ENCODE peak calls at places on chromosomes 4 and X, in nine cellular contexts. One of them, this sample, is unnamed.

GRCh38 chr4:138560448-138560847 is 318.3 kb upstream of the SLC7A11 start:
- DNase-seq in foreskin keratinocyte: no peak
- DNase-seq in lower leg skin: no peak
- DNase-seq in nephron progenitor cell: no peak
- DNase-seq in NCI-H1436: no peak
- DNase-seq in NT2/D1: no peak
- DNase-seq in substantia nigra: no peak
- DNase-seq in foreskin melanocyte: no peak
- DNase-seq in NCI-H69: no peak
- DNase-seq in this sample: no peak

GRCh38 chrX:153645151-153645550 is 1.9 kb upstream of the DUSP9 start:
- DNase-seq in NCI-H1436: no peak
- DNase-seq in substantia nigra: no peak
- DNase-seq in nephron progenitor cell: no peak
- DNase-seq in foreskin melanocyte: no peak
- DNase-seq in NCI-H69: no peak
- DNase-seq in foreskin keratinocyte: no peak
- DNase-seq in NT2/D1: no peak
- DNase-seq in lower leg skin: peak; percentile 70
- DNase-seq in this sample: no peak

GRCh38 chr4:122131562-122132157 is 20.5 kb upstream of the BLTP1 start:
- DNase-seq in NT2/D1: no peak
- DNase-seq in nephron progenitor cell: no peak
- DNase-seq in foreskin keratinocyte: no peak
- DNase-seq in lower leg skin: no peak
- DNase-seq in NCI-H69: no peak
- DNase-seq in substantia nigra: no peak
- DNase-seq in foreskin melanocyte: peak; percentile 10
- DNase-seq in NCI-H1436: no peak
- DNase-seq in this sample: no peak

GRCh38 chrX:110208092-110208491 is 109.8 kb downstream of the AMMECR1 start:
- DNase-seq in NCI-H1436: no peak
- DNase-seq in lower leg skin: no peak
- DNase-seq in NCI-H69: no peak
- DNase-seq in foreskin melanocyte: no peak
- DNase-seq in NT2/D1: no peak
- DNase-seq in nephron progenitor cell: no peak
- DNase-seq in foreskin keratinocyte: peak; percentile 37
- DNase-seq in substantia nigra: no peak
- DNase-seq in this sample: no peak

GRCh38 chr4:145907363-145907762 is 31.3 kb downstream of the ZNF827 start:
- DNase-seq in foreskin keratinocyte: no peak
- DNase-seq in substantia nigra: no peak
- DNase-seq in nephron progenitor cell: no peak
- DNase-seq in NCI-H69: no peak
- DNase-seq in foreskin melanocyte: no peak
- DNase-seq in NCI-H1436: no peak
- DNase-seq in lower leg skin: no peak
- DNase-seq in NT2/D1: no peak
- DNase-seq in this sample: no peak

GRCh38 chr4:3315566-3315965 is 22.7 kb downstream of the RGS12 start:
- DNase-seq in NT2/D1: no peak
- DNase-seq in NCI-H1436: no peak
- DNase-seq in foreskin melanocyte: no peak
- DNase-seq in lower leg skin: no peak
- DNase-seq in nephron progenitor cell: no peak
- DNase-seq in substantia nigra: no peak
- DNase-seq in foreskin keratinocyte: no peak
- DNase-seq in NCI-H69: no peak
- DNase-seq in this sample: no peak

GRCh38 chrX:23392195-23392594 is 57.5 kb downstream of the PTCHD1 start:
- DNase-seq in foreskin melanocyte: no peak
- DNase-seq in lower leg skin: no peak
- DNase-seq in NT2/D1: no peak
- DNase-seq in substantia nigra: no peak
- DNase-seq in nephron progenitor cell: no peak
- DNase-seq in NCI-H69: no peak
- DNase-seq in NCI-H1436: no peak
- DNase-seq in foreskin keratinocyte: no peak
- DNase-seq in this sample: no peak

GRCh38 chr4:123580981-123581664 is 184.5 kb downstream of the SPRY1 start:
- DNase-seq in substantia nigra: no peak
- DNase-seq in lower leg skin: no peak
- DNase-seq in nephron progenitor cell: no peak
- DNase-seq in NT2/D1: no peak
- DNase-seq in NCI-H1436: no peak
- DNase-seq in NCI-H69: peak; percentile 6
- DNase-seq in foreskin keratinocyte: no peak
- DNase-seq in foreskin melanocyte: no peak
- DNase-seq in this sample: no peak

GRCh38 chrX:1394731-1395501 is 3.0 kb upstream of the SLC25A6 start:
- DNase-seq in substantia nigra: no peak
- DNase-seq in foreskin keratinocyte: no peak
- DNase-seq in nephron progenitor cell: no peak
- DNase-seq in lower leg skin: peak; percentile 86
- DNase-seq in NT2/D1: no peak
- DNase-seq in NCI-H69: no peak
- DNase-seq in NCI-H1436: no peak
- DNase-seq in foreskin melanocyte: no peak
- DNase-seq in this sample: no peak

GRCh38 chrX:53421125-53421524 is 1.3 kb downstream of the SMC1A start:
- DNase-seq in NCI-H1436: no peak
- DNase-seq in substantia nigra: no peak
- DNase-seq in lower leg skin: no peak
- DNase-seq in foreskin melanocyte: no peak
- DNase-seq in nephron progenitor cell: no peak
- DNase-seq in foreskin keratinocyte: no peak
- DNase-seq in NT2/D1: no peak
- DNase-seq in NCI-H69: no peak
- DNase-seq in this sample: no peak

GRCh38 chr4:80529021-80529420 is 193.5 kb downstream of the CFAP299 start:
- DNase-seq in NCI-H69: no peak
- DNase-seq in substantia nigra: no peak
- DNase-seq in lower leg skin: no peak
- DNase-seq in nephron progenitor cell: no peak
- DNase-seq in foreskin melanocyte: no peak
- DNase-seq in NCI-H1436: no peak
- DNase-seq in NT2/D1: no peak
- DNase-seq in foreskin keratinocyte: no peak
- DNase-seq in this sample: no peak

GRCh38 chr4:16779028-16779675 is 119.3 kb downstream of the LDB2 start:
- DNase-seq in lower leg skin: no peak
- DNase-seq in foreskin keratinocyte: no peak
- DNase-seq in NCI-H69: no peak
- DNase-seq in substantia nigra: no peak
- DNase-seq in nephron progenitor cell: no peak
- DNase-seq in foreskin melanocyte: no peak
- DNase-seq in NT2/D1: no peak
- DNase-seq in NCI-H1436: no peak
- DNase-seq in this sample: no peak

GRCh38 chrX:7351946-7352345 is 204.0 kb upstream of the PUDP start:
- DNase-seq in NCI-H1436: no peak
- DNase-seq in lower leg skin: no peak
- DNase-seq in NT2/D1: no peak
- DNase-seq in substantia nigra: no peak
- DNase-seq in foreskin keratinocyte: no peak
- DNase-seq in NCI-H69: no peak
- DNase-seq in nephron progenitor cell: no peak
- DNase-seq in foreskin melanocyte: no peak
- DNase-seq in this sample: no peak

GRCh38 chr4:7359302-7360063 is 75.2 kb downstream of the PSAPL1 start:
- DNase-seq in lower leg skin: no peak
- DNase-seq in nephron progenitor cell: no peak
- DNase-seq in foreskin melanocyte: no peak
- DNase-seq in foreskin keratinocyte: no peak
- DNase-seq in substantia nigra: no peak
- DNase-seq in NT2/D1: no peak
- DNase-seq in NCI-H1436: no peak
- DNase-seq in NCI-H69: peak; percentile 71
- DNase-seq in this sample: no peak

GRCh38 chr4:7412586-7412975 is 22.1 kb downstream of the PSAPL1 start:
- DNase-seq in NCI-H69: no peak
- DNase-seq in substantia nigra: no peak
- DNase-seq in foreskin melanocyte: no peak
- DNase-seq in NT2/D1: no peak
- DNase-seq in foreskin keratinocyte: no peak
- DNase-seq in lower leg skin: peak; percentile 69
- DNase-seq in nephron progenitor cell: no peak
- DNase-seq in NCI-H1436: no peak
- DNase-seq in this sample: no peak

GRCh38 chr4:187073820-187074219 is 350.2 kb upstream of the FAT1 start:
- DNase-seq in NT2/D1: no peak
- DNase-seq in nephron progenitor cell: no peak
- DNase-seq in foreskin melanocyte: no peak
- DNase-seq in foreskin keratinocyte: no peak
- DNase-seq in lower leg skin: no peak
- DNase-seq in NCI-H69: no peak
- DNase-seq in NCI-H1436: no peak
- DNase-seq in substantia nigra: no peak
- DNase-seq in this sample: no peak

GRCh38 chr4:105966046-105966445 is 70.8 kb downstream of the NPNT start:
- DNase-seq in foreskin keratinocyte: peak; percentile 59
- DNase-seq in NCI-H1436: no peak
- DNase-seq in substantia nigra: no peak
- DNase-seq in nephron progenitor cell: no peak
- DNase-seq in foreskin melanocyte: peak; percentile 75
- DNase-seq in NT2/D1: no peak
- DNase-seq in lower leg skin: no peak
- DNase-seq in NCI-H69: peak; percentile 46
- DNase-seq in this sample: peak; percentile 30

GRCh38 chr4:181821039-181822004 is 421.9 kb upstream of the TENM3 start:
- DNase-seq in substantia nigra: no peak
- DNase-seq in NCI-H69: peak; percentile 75
- DNase-seq in foreskin melanocyte: no peak
- DNase-seq in NT2/D1: no peak
- DNase-seq in lower leg skin: no peak
- DNase-seq in foreskin keratinocyte: peak; percentile 51
- DNase-seq in NCI-H1436: no peak
- DNase-seq in nephron progenitor cell: no peak
- DNase-seq in this sample: no peak

GRCh38 chrX:25125483-25125882 is 109.7 kb upstream of the ARX start:
- DNase-seq in foreskin keratinocyte: no peak
- DNase-seq in substantia nigra: no peak
- DNase-seq in NT2/D1: no peak
- DNase-seq in nephron progenitor cell: no peak
- DNase-seq in NCI-H69: no peak
- DNase-seq in lower leg skin: no peak
- DNase-seq in foreskin melanocyte: no peak
- DNase-seq in NCI-H1436: no peak
- DNase-seq in this sample: no peak

GRCh38 chrX:19571708-19572107 is 56.4 kb upstream of the MAP3K15 start:
- DNase-seq in substantia nigra: no peak
- DNase-seq in NCI-H1436: no peak
- DNase-seq in NCI-H69: no peak
- DNase-seq in nephron progenitor cell: no peak
- DNase-seq in NT2/D1: no peak
- DNase-seq in foreskin keratinocyte: no peak
- DNase-seq in lower leg skin: no peak
- DNase-seq in foreskin melanocyte: no peak
- DNase-seq in this sample: no peak

GRCh38 chrX:19593684-19594083 is 78.4 kb upstream of the MAP3K15 start:
- DNase-seq in foreskin melanocyte: peak; percentile 25
- DNase-seq in substantia nigra: no peak
- DNase-seq in nephron progenitor cell: no peak
- DNase-seq in NCI-H69: peak; percentile 6
- DNase-seq in lower leg skin: no peak
- DNase-seq in NT2/D1: no peak
- DNase-seq in NCI-H1436: peak; percentile 15
- DNase-seq in foreskin keratinocyte: no peak
- DNase-seq in this sample: no peak

GRCh38 chr4:41525129-41525528 is 12.8 kb upstream of the LIMCH1 start:
- DNase-seq in foreskin melanocyte: peak; percentile 20
- DNase-seq in nephron progenitor cell: no peak
- DNase-seq in lower leg skin: no peak
- DNase-seq in NCI-H69: no peak
- DNase-seq in NCI-H1436: no peak
- DNase-seq in NT2/D1: peak; percentile 32
- DNase-seq in substantia nigra: no peak
- DNase-seq in foreskin keratinocyte: peak; percentile 87
- DNase-seq in this sample: peak; percentile 94

GRCh38 chr4:46386570-46386969 is 3.4 kb downstream of the GABRA2 start:
- DNase-seq in NT2/D1: no peak
- DNase-seq in NCI-H69: peak; percentile 27
- DNase-seq in NCI-H1436: no peak
- DNase-seq in foreskin melanocyte: no peak
- DNase-seq in nephron progenitor cell: peak; percentile 6
- DNase-seq in foreskin keratinocyte: no peak
- DNase-seq in lower leg skin: no peak
- DNase-seq in substantia nigra: no peak
- DNase-seq in this sample: no peak

GRCh38 chr4:53777244-53777984 is 186.1 kb upstream of the LNX1 start:
- DNase-seq in NCI-H1436: no peak
- DNase-seq in nephron progenitor cell: no peak
- DNase-seq in foreskin melanocyte: no peak
- DNase-seq in lower leg skin: no peak
- DNase-seq in NCI-H69: no peak
- DNase-seq in substantia nigra: no peak
- DNase-seq in NT2/D1: no peak
- DNase-seq in foreskin keratinocyte: peak; percentile 59
- DNase-seq in this sample: no peak

GRCh38 chr4:6225469-6225868 is 25.1 kb upstream of the JAKMIP1 start:
- DNase-seq in lower leg skin: peak; percentile 70
- DNase-seq in substantia nigra: no peak
- DNase-seq in NCI-H1436: no peak
- DNase-seq in NCI-H69: no peak
- DNase-seq in foreskin melanocyte: no peak
- DNase-seq in nephron progenitor cell: peak; percentile 84
- DNase-seq in foreskin keratinocyte: no peak
- DNase-seq in NT2/D1: peak; percentile 38
- DNase-seq in this sample: no peak

GRCh38 chr4:165369522-165369921 is 9.3 kb upstream of the CPE start:
- DNase-seq in NT2/D1: no peak
- DNase-seq in NCI-H1436: no peak
- DNase-seq in substantia nigra: no peak
- DNase-seq in foreskin keratinocyte: peak; percentile 28
- DNase-seq in nephron progenitor cell: no peak
- DNase-seq in lower leg skin: no peak
- DNase-seq in NCI-H69: no peak
- DNase-seq in foreskin melanocyte: no peak
- DNase-seq in this sample: no peak

GRCh38 chrX:1767026-1767425 is 152.2 kb downstream of the ASMT start:
- DNase-seq in substantia nigra: no peak
- DNase-seq in NT2/D1: peak; percentile 2
- DNase-seq in lower leg skin: no peak
- DNase-seq in NCI-H69: peak; percentile 48
- DNase-seq in nephron progenitor cell: peak; percentile 10
- DNase-seq in NCI-H1436: no peak
- DNase-seq in foreskin melanocyte: no peak
- DNase-seq in foreskin keratinocyte: no peak
- DNase-seq in this sample: no peak

GRCh38 chr4:37628977-37629609 is 57.1 kb downstream of the RELL1 start:
- DNase-seq in NCI-H69: no peak
- DNase-seq in nephron progenitor cell: no peak
- DNase-seq in NCI-H1436: no peak
- DNase-seq in lower leg skin: peak; percentile 87
- DNase-seq in NT2/D1: no peak
- DNase-seq in foreskin melanocyte: no peak
- DNase-seq in substantia nigra: no peak
- DNase-seq in foreskin keratinocyte: no peak
- DNase-seq in this sample: no peak

GRCh38 chr4:145130788-145131398 is 32.8 kb downstream of the ABCE1 start:
- DNase-seq in NT2/D1: no peak
- DNase-seq in nephron progenitor cell: no peak
- DNase-seq in foreskin keratinocyte: peak; percentile 33
- DNase-seq in lower leg skin: no peak
- DNase-seq in NCI-H69: no peak
- DNase-seq in NCI-H1436: no peak
- DNase-seq in foreskin melanocyte: no peak
- DNase-seq in substantia nigra: no peak
- DNase-seq in this sample: peak; percentile 58

GRCh38 chr4:105894570-105895323 is 524 bp upstream of the NPNT start:
- DNase-seq in NCI-H1436: peak; percentile 60
- DNase-seq in foreskin keratinocyte: no peak
- DNase-seq in substantia nigra: no peak
- DNase-seq in nephron progenitor cell: no peak
- DNase-seq in NT2/D1: no peak
- DNase-seq in lower leg skin: no peak
- DNase-seq in foreskin melanocyte: no peak
- DNase-seq in NCI-H69: peak; percentile 92
- DNase-seq in this sample: no peak

GRCh38 chr4:31613946-31614623 is 893.9 kb downstream of the PCDH7 start:
- DNase-seq in foreskin melanocyte: no peak
- DNase-seq in nephron progenitor cell: peak; percentile 57
- DNase-seq in substantia nigra: no peak
- DNase-seq in NT2/D1: no peak
- DNase-seq in NCI-H1436: no peak
- DNase-seq in lower leg skin: no peak
- DNase-seq in NCI-H69: peak; percentile 31
- DNase-seq in foreskin keratinocyte: no peak
- DNase-seq in this sample: peak; percentile 29

This sample was measured in HS-27A.